ENCODE peak calls at places on chromosome 18, in seven cellular contexts. A, W, L, P, K, T and I are unnamed samples. For H3K4me1 and H3K36me3, the result is how much of the 10 kb centered on the place peaks cover.

GRCh38 chr18:68791801-68792200 is 6.1 kb upstream of the CCDC102B start:
- DNase-seq in A (no peak), W (no peak), L (no peak), P (no peak), K (no peak), T (no peak), I (no peak)

GRCh38 chr18:13629841-13630747 is 96.3 kb downstream of the FAM210A start:
- DNase-seq in A (peak), W (peak), L (no peak), P (peak), K (no peak), T (no peak), I (peak)

GRCh38 chr18:45774065-45774521 is 50.1 kb downstream of the SLC14A1 start:
- DNase-seq in A (no peak), W (no peak), L (no peak), P (peak), K (no peak), T (no peak), I (no peak)

GRCh38 chr18:36578871-36579270 is 249.9 kb downstream of the TPGS2 start:
- DNase-seq in A (no peak), W (no peak), L (peak), P (no peak), K (no peak), T (no peak), I (no peak)

GRCh38 chr18:62741118-62741566 is 25.8 kb downstream of the PHLPP1 start:
- DNase-seq in A (no peak), W (peak), L (no peak), P (peak), K (no peak), T (no peak), I (no peak)

GRCh38 chr18:6557052-6557451 is 142.3 kb upstream of the L3MBTL4 start:
- DNase-seq in A (peak), W (no peak), L (no peak), P (no peak), K (no peak), T (no peak), I (no peak)

GRCh38 chr18:31497711-31498449 is at the start of gene DSG2:
- DNase-seq in A (peak), W (no peak), L (no peak), P (peak), K (peak), T (peak), I (peak)

GRCh38 chr18:3044931-3045698 is 32.2 kb upstream of the LPIN2 start:
- DNase-seq in A (no peak), W (peak), L (no peak), P (peak), K (peak), T (no peak), I (no peak)

GRCh38 chr18:2889761-2890192 is 43.0 kb downstream of the EMILIN2 start:
- DNase-seq in A (no peak), W (no peak), L (no peak), P (peak), K (no peak), T (no peak), I (no peak)

GRCh38 chr18:3529077-3529476 is 79.1 kb downstream of the TGIF1 start:
- DNase-seq in A (no peak), W (no peak), L (no peak), P (no peak), K (no peak), T (no peak), I (no peak)

GRCh38 chr18:48796491-48797205 is 154.1 kb downstream of the SMAD7 start:
- DNase-seq in A (no peak), W (no peak), L (peak), P (no peak), K (peak), T (no peak), I (no peak)

GRCh38 chr18:57819671-57820460 is 16.8 kb upstream of the ATP8B1 start:
- DNase-seq in A (no peak), W (peak), L (no peak), P (peak), K (peak), T (no peak), I (no peak)

GRCh38 chr18:73479472-73479871 is 611.7 kb upstream of the NETO1 start:
- DNase-seq in A (no peak), W (no peak), L (no peak), P (peak), K (no peak), T (no peak), I (no peak)

GRCh38 chr18:76657428-76657827 is 162.4 kb upstream of the ZNF516 start:
- DNase-seq in A (no peak), W (no peak), L (no peak), P (no peak), K (no peak), T (no peak), I (no peak)

GRCh38 chr18:50013363-50014138 is 181.4 kb downstream of the MYO5B start:
- DNase-seq in A (no peak), W (no peak), L (no peak), P (peak), K (no peak), T (no peak), I (no peak)

GRCh38 chr18:41871229-41872000 is 83.6 kb upstream of the PIK3C3 start:
- DNase-seq in A (no peak), W (no peak), L (no peak), P (peak), K (no peak), T (no peak), I (no peak)

GRCh38 chr18:32759768-32760167 is 13.1 kb downstream of the KLHL14 start:
- DNase-seq in A (no peak), W (no peak), L (no peak), P (no peak), K (no peak), T (no peak), I (no peak)

GRCh38 chr18:9763876-9764605 is 55.9 kb downstream of the RAB31 start:
- DNase-seq in A (no peak), W (no peak), L (no peak), P (no peak), K (no peak), T (no peak), I (no peak)

GRCh38 chr18:36572135-36572856 is 256.5 kb downstream of the TPGS2 start:
- DNase-seq in A (peak), W (peak), L (no peak), P (no peak), K (no peak), T (no peak), I (no peak)

GRCh38 chr18:76167440-76167839 is 327.6 kb downstream of the ZNF516 start:
- DNase-seq in A (no peak), W (no peak), L (no peak), P (peak), K (no peak), T (no peak), I (no peak)

GRCh38 chr18:48441405-48441881 is 32.3 kb upstream of the ZBTB7C start:
- DNase-seq in A (no peak), W (peak), L (peak), P (no peak), K (peak), T (no peak), I (no peak)

GRCh38 chr18:48942554-48943261 is 8.1 kb downstream of the SMAD7 start:
- DNase-seq in A (no peak), W (peak), L (no peak), P (peak), K (no peak), T (no peak), I (no peak)

GRCh38 chr18:32771169-32771751 is 1.6 kb downstream of the KLHL14 start:
- DNase-seq in A (no peak), W (no peak), L (no peak), P (no peak), K (no peak), T (peak), I (no peak)

GRCh38 chr18:57698571-57699276 is 77.1 kb upstream of the NARS1 start:
- DNase-seq in A (no peak), W (no peak), L (no peak), P (no peak), K (no peak), T (no peak), I (no peak)

GRCh38 chr18:48957136-48957535 is 6.4 kb upstream of the SMAD7 start:
- DNase-seq in A (no peak), W (no peak), L (no peak), P (peak), K (no peak), T (no peak), I (no peak)

GRCh38 chr18:73235921-73236320 is 368.1 kb upstream of the NETO1 start:
- DNase-seq in A (no peak), W (no peak), L (no peak), P (peak), K (no peak), T (no peak), I (no peak)

GRCh38 chr18:77106331-77106730 is 26.3 kb downstream of the MBP start:
- DNase-seq in A (no peak), W (no peak), L (no peak), P (no peak), K (peak), T (no peak), I (no peak)

GRCh38 chr18:39481281-39481680 is 1915.7 kb upstream of the CELF4 start:
- DNase-seq in A (no peak), W (no peak), L (no peak), P (no peak), K (no peak), T (no peak), I (no peak)

GRCh38 chr18:70762812-70763211 is 474.0 kb downstream of the SOCS6 start:
- DNase-seq in A (no peak), W (no peak), L (no peak), P (no peak), K (no peak), T (no peak), I (no peak)

GRCh38 chr18:48892146-48892855 is 58.5 kb downstream of the SMAD7 start:
- DNase-seq in A (no peak), W (no peak), L (peak), P (no peak), K (no peak), T (no peak), I (no peak)

GRCh38 chr18:10410472-10411300 is 43.7 kb upstream of the APCDD1 start:
- DNase-seq in A (no peak), W (no peak), L (no peak), P (peak), K (no peak), T (no peak), I (no peak)

GRCh38 chr18:68400889-68401288 is 314.0 kb downstream of the TMX3 start:
- DNase-seq in A (no peak), W (no peak), L (no peak), P (no peak), K (no peak), T (no peak), I (no peak)

GRCh38 chr18:64444819-64445218 is 295.9 kb upstream of the LINC00305 start:
- DNase-seq in A (no peak), W (no peak), L (no peak), P (no peak), K (no peak), T (no peak), I (no peak)

GRCh38 chr18:10160251-10160650 is 246.4 kb downstream of the VAPA start:
- DNase-seq in A (no peak), W (no peak), L (no peak), P (no peak), K (no peak), T (no peak), I (no peak)

GRCh38 chr18:77077836-77078456 is 54.6 kb downstream of the MBP start:
- DNase-seq in A (no peak), W (no peak), L (no peak), P (peak), K (no peak), T (no peak), I (no peak)

GRCh38 chr18:49841236-49842217 is 28.2 kb upstream of the ACAA2 start:
- DNase-seq in A (no peak), W (no peak), L (no peak), P (no peak), K (no peak), T (no peak), I (no peak)

GRCh38 chr18:55932675-55933074 is 344.7 kb upstream of the TCF4 start:
- DNase-seq in A (no peak), W (no peak), L (no peak), P (no peak), K (no peak), T (no peak), I (no peak)
- H3K4me3 ChIP-seq in A (no peak), W (no peak), L (no peak), P (no peak), K (no peak), T (no peak), I (no peak)

GRCh38 chr18:11886629-11887028 is 21.5 kb downstream of the MPPE1 start:
- DNase-seq in A (no peak), W (no peak), L (peak), P (no peak), K (no peak), T (no peak), I (no peak)
- H3K4me1 ChIP-seq in A (under half), W (under half), L (under half), P (under half), K (under half), T (under half), I (under half)

GRCh38 chr18:74508366-74508765 is 12.2 kb downstream of the CNDP2 start:
- DNase-seq in A (no peak), W (no peak), L (peak), P (no peak), K (no peak), T (no peak), I (no peak)

GRCh38 chr18:74507927-74508326 is 11.8 kb downstream of the CNDP2 start:
- DNase-seq in A (no peak), W (no peak), L (peak), P (no peak), K (no peak), T (peak), I (no peak)

GRCh38 chr18:74507120-74507881 is 11.1 kb downstream of the CNDP2 start:
- DNase-seq in A (no peak), W (no peak), L (peak), P (no peak), K (no peak), T (no peak), I (no peak)

GRCh38 chr18:74509856-74510769 is 13.9 kb downstream of the CNDP2 start:
- DNase-seq in A (no peak), W (no peak), L (peak), P (no peak), K (no peak), T (no peak), I (no peak)

GRCh38 chr18:74508821-74509225 is 12.7 kb downstream of the CNDP2 start:
- DNase-seq in A (no peak), W (no peak), L (peak), P (no peak), K (no peak), T (no peak), I (no peak)
- H3K36me3 ChIP-seq in A (half or more), W (under half), L (half or more), P (under half), K (under half), T (half or more), I (under half)

GRCh38 chr18:34048423-34048822 is 176.3 kb downstream of the NOL4 start:
- DNase-seq in A (no peak), W (no peak), L (no peak), P (no peak), K (no peak), T (no peak), I (no peak)
- H3K4me3 ChIP-seq in A (no peak), W (no peak), L (no peak), P (no peak), K (no peak), T (no peak), I (no peak)

GRCh38 chr18:55351980-55352714 is 235.8 kb downstream of the TCF4 start:
- DNase-seq in A (peak), W (no peak), L (no peak), P (no peak), K (no peak), T (no peak), I (no peak)
- H3K4me1 ChIP-seq in A (under half), W (under half), L (under half), P (under half), K (under half), T (under half), I (under half)

DNA sequence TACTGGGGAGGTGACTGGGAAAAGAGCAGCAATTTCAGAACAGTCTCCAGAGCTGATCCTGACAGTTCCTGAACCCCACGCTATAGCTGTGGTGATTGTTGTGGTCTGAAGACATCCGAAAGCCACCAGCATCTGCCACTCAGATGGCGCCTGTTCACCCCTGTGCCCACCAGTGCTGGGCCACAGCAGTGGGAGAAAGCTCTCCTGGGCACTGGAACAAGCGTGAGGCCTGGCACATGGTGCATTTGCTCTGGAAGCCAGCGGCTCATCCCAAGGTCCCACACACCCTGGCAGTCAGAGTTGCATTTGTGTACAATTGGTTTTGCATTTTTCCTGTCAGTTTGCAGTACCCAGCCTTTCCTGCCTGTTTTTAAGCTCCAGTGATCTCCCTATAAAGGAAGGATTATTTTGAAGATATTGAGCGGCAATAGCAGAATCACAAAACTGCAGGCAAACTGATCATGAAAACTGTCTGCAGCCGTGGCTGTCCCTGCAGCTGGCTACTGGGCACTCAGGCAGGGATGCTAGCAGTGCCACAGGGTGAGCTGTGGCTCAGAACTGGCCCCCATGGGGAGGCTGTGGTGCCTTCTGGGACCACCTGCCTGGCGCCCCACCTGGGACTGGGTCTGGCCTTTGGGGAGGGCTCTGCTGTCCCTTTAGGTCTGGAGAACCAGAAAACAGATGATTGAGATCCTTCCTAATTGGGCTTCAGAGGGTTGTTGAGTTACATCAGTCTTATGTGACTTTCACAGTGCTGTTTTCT is 30.1 kb downstream of the IMPA2 start:
- DNase-seq in A (no peak), W (no peak), L (no peak), P (no peak), K (no peak), T (no peak), I (no peak)
- H3K36me3 ChIP-seq in A (under half), W (under half), L (under half), P (under half), K (under half), T (half or more), I (under half)

GRCh38 chr18:58900015-58900649 is 35.5 kb downstream of the ZNF532 start:
- DNase-seq in A (no peak), W (no peak), L (no peak), P (no peak), K (no peak), T (peak), I (no peak)
- H3K4me3 ChIP-seq in A (no peak), W (no peak), L (no peak), P (no peak), K (no peak), T (no peak), I (no peak)

GRCh38 chr18:59717291-59717690 is 20.1 kb upstream of the CCBE1 start:
- DNase-seq in A (no peak), W (no peak), L (no peak), P (no peak), K (no peak), T (no peak), I (no peak)
- H3K4me1 ChIP-seq in A (under half), W (under half), L (under half), P (under half), K (under half), T (under half), I (under half)

GRCh38 chr18:79717059-79717458 is 37.5 kb downstream of the CTDP1 start:
- DNase-seq in A (no peak), W (no peak), L (no peak), P (no peak), K (no peak), T (no peak), I (no peak)
- H3K36me3 ChIP-seq in A (under half), W (under half), L (half or more), P (under half), K (under half), T (half or more), I (under half)

GRCh38 chr18:7568426-7568825 is 1.3 kb downstream of the PTPRM start:
- DNase-seq in A (no peak), W (peak), L (peak), P (no peak), K (peak), T (peak), I (no peak)
- H3K4me3 ChIP-seq in A (peak), W (peak), L (peak), P (peak), K (peak), T (peak), I (peak)